ENCODE peak calls at places on chromosomes 2 and 18, in four cellular contexts. J is CD8-positive, alpha-beta memory T cell; F is GM12892; G is foreskin melanocyte. A is an unnamed sample.
A peak's percentile ranks its signal among the peaks of the same experiment; 100 is the strongest.

GRCh38 chr2:145958611-145959010 is 1438.7 kb upstream of the ZEB2 start:
- DNase-seq in F (no peak), J (no peak), G (no peak), A (no peak)

GRCh38 chr2:237026981-237027711 is 58.5 kb upstream of the COPS8 start:
- DNase-seq in J (peak; percentile 38), F (no peak), G (peak; percentile 9), A (peak; percentile 80)

GRCh38 chr2:8803658-8804379 is 33.6 kb downstream of the KIDINS220 start:
- DNase-seq in F (peak; percentile 29), J (no peak), G (no peak), A (no peak)

GRCh38 chr2:230885467-230886130 is 20.9 kb downstream of the ITM2C start:
- DNase-seq in G (peak; percentile 80), F (no peak), J (no peak), A (no peak)

GRCh38 chr2:238389985-238390682 is 36.6 kb upstream of the ASB1 start:
- DNase-seq in F (no peak), G (no peak), J (no peak), A (no peak)

GRCh38 chr2:170878505-170878904 is 50.5 kb upstream of the GORASP2 start:
- DNase-seq in J (no peak), F (peak; percentile 14), G (no peak), A (no peak)

GRCh38 chr18:41395695-41396094 is 559.3 kb upstream of the PIK3C3 start:
- DNase-seq in G (no peak), J (no peak), F (no peak), A (no peak)

GRCh38 chr2:206477296-206477695 is 34.0 kb downstream of the ADAM23 start:
- DNase-seq in G (peak; percentile 75), F (no peak), J (no peak), A (no peak)

GRCh38 chr2:33477473-33478468 is 1.3 kb downstream of the RASGRP3 start:
- DNase-seq in G (no peak), J (no peak), F (no peak), A (no peak)

A was measured in Right ventricle myocardium inferior.